ENCODE peak calls at places on chromosomes 13 and 19, in four cellular contexts. One of them, this sample, is unnamed.
A peak's percentile ranks its signal among the peaks of the same experiment; 100 is the strongest.

GRCh38 chr19:12629215-12629614 is 18.5 kb downstream of the ZNF791 start:
- DNase-seq in fibroblast of lung: no peak
- DNase-seq in BE2C: no peak
- DNase-seq in endothelial cell: no peak
- DNase-seq in this sample: no peak

GRCh38 chr19:44574201-44574950 is 39.0 kb upstream of the IGSF23 start:
- DNase-seq in fibroblast of lung: no peak
- DNase-seq in BE2C: no peak
- DNase-seq in endothelial cell: no peak
- DNase-seq in this sample: no peak

GRCh38 chr19:5001547-5002131 is 32.7 kb downstream of the KDM4B start:
- DNase-seq in fibroblast of lung: peak; percentile 63
- DNase-seq in BE2C: peak; percentile 58
- DNase-seq in endothelial cell: peak; percentile 65
- DNase-seq in this sample: peak; percentile 33

GRCh38 chr19:39238944-39239343 is 5.9 kb downstream of the IFNL3 start:
- DNase-seq in fibroblast of lung: no peak
- DNase-seq in BE2C: no peak
- DNase-seq in endothelial cell: no peak
- DNase-seq in this sample: no peak

GRCh38 chr13:107864543-107865460 is 350.5 kb downstream of the LIG4 start:
- DNase-seq in fibroblast of lung: peak; percentile 86
- DNase-seq in BE2C: no peak
- DNase-seq in endothelial cell: peak; percentile 58
- DNase-seq in this sample: peak; percentile 65

GRCh38 chr13:20796791-20797513 is 23.2 kb upstream of the EEF1AKMT1 start:
- DNase-seq in fibroblast of lung: peak; percentile 39
- DNase-seq in BE2C: no peak
- DNase-seq in endothelial cell: no peak
- DNase-seq in this sample: no peak

GRCh38 chr13:89393758-89394157 is 1722.6 kb downstream of the SLITRK5 start:
- DNase-seq in fibroblast of lung: no peak
- DNase-seq in BE2C: no peak
- DNase-seq in endothelial cell: no peak
- DNase-seq in this sample: no peak

GRCh38 chr13:99220199-99220931 is 19.7 kb downstream of the UBAC2 start:
- DNase-seq in fibroblast of lung: no peak
- DNase-seq in BE2C: no peak
- DNase-seq in endothelial cell: no peak
- DNase-seq in this sample: no peak

GRCh38 chr19:38478273-38478971 is 44.9 kb downstream of the RYR1 start:
- DNase-seq in fibroblast of lung: no peak
- DNase-seq in BE2C: peak; percentile 65
- DNase-seq in endothelial cell: peak; percentile 43
- DNase-seq in this sample: peak; percentile 39

GRCh38 chr13:30708541-30708940 is 26.8 kb upstream of the ALOX5AP start:
- DNase-seq in fibroblast of lung: peak; percentile 55
- DNase-seq in BE2C: no peak
- DNase-seq in endothelial cell: no peak
- DNase-seq in this sample: no peak

GRCh38 chr13:73542446-73542845 is 483.6 kb downstream of the KLF5 start:
- DNase-seq in fibroblast of lung: no peak
- DNase-seq in BE2C: no peak
- DNase-seq in endothelial cell: no peak
- DNase-seq in this sample: no peak

GRCh38 chr19:6779204-6779603 is 6.7 kb downstream of the VAV1 start:
- DNase-seq in fibroblast of lung: no peak
- DNase-seq in BE2C: no peak
- DNase-seq in endothelial cell: no peak
- DNase-seq in this sample: no peak

GRCh38 chr19:16628984-16629691 is 1.1 kb upstream of the MED26 start:
- DNase-seq in fibroblast of lung: peak; percentile 69
- DNase-seq in BE2C: peak; percentile 30
- DNase-seq in endothelial cell: no peak
- DNase-seq in this sample: no peak

GRCh38 chr19:21915411-21915810 is 79.4 kb upstream of the ZNF43 start:
- DNase-seq in fibroblast of lung: no peak
- DNase-seq in BE2C: no peak
- DNase-seq in endothelial cell: no peak
- DNase-seq in this sample: no peak

GRCh38 chr13:30835442-30835841 is 70.6 kb upstream of the MEDAG start:
- DNase-seq in fibroblast of lung: peak; percentile 61
- DNase-seq in BE2C: no peak
- DNase-seq in endothelial cell: no peak
- DNase-seq in this sample: no peak

GRCh38 chr19:16898306-16899015 is 9.7 kb downstream of the F2RL3 start:
- DNase-seq in fibroblast of lung: no peak
- DNase-seq in BE2C: no peak
- DNase-seq in endothelial cell: no peak
- DNase-seq in this sample: no peak

GRCh38 chr13:99496322-99497142 is 4.7 kb upstream of the TM9SF2 start:
- DNase-seq in fibroblast of lung: peak; percentile 30
- DNase-seq in BE2C: peak; percentile 54
- DNase-seq in endothelial cell: no peak
- DNase-seq in this sample: no peak

GRCh38 chr13:32878172-32878571 is 138.1 kb upstream of the KL start:
- DNase-seq in fibroblast of lung: no peak
- DNase-seq in BE2C: no peak
- DNase-seq in endothelial cell: no peak
- DNase-seq in this sample: no peak

GRCh38 chr13:38496956-38497355 is 147.3 kb downstream of the UFM1 start:
- DNase-seq in fibroblast of lung: peak; percentile 54
- DNase-seq in BE2C: no peak
- DNase-seq in endothelial cell: no peak
- DNase-seq in this sample: no peak

GRCh38 chr19:42111384-42111783 is 20.9 kb downstream of the POU2F2 start:
- DNase-seq in fibroblast of lung: no peak
- DNase-seq in BE2C: no peak
- DNase-seq in endothelial cell: no peak
- DNase-seq in this sample: no peak

GRCh38 chr19:11422163-11423068 is 3.3 kb upstream of the RGL3 start:
- DNase-seq in fibroblast of lung: peak; percentile 25
- DNase-seq in BE2C: no peak
- DNase-seq in endothelial cell: peak; percentile 39
- DNase-seq in this sample: peak; percentile 64

GRCh38 chr13:113145911-113146598 is 12.4 kb upstream of the PROZ start:
- DNase-seq in fibroblast of lung: no peak
- DNase-seq in BE2C: no peak
- DNase-seq in endothelial cell: no peak
- DNase-seq in this sample: no peak

GRCh38 chr13:41075034-41075433 is 13.7 kb downstream of the WBP4 start:
- DNase-seq in fibroblast of lung: peak; percentile 69
- DNase-seq in BE2C: peak; percentile 50
- DNase-seq in endothelial cell: peak; percentile 19
- DNase-seq in this sample: no peak

GRCh38 chr13:27851481-27851880 is 59.2 kb downstream of the GSX1 start:
- DNase-seq in fibroblast of lung: no peak
- DNase-seq in BE2C: no peak
- DNase-seq in endothelial cell: no peak
- DNase-seq in this sample: no peak

GRCh38 chr19:18208098-18208951 is 4.5 kb upstream of the RAB3A start:
- DNase-seq in fibroblast of lung: peak; percentile 89
- DNase-seq in BE2C: peak; percentile 67
- DNase-seq in endothelial cell: peak; percentile 57
- DNase-seq in this sample: no peak

GRCh38 chr13:82800391-82800790 is 1081.9 kb downstream of the SLITRK1 start:
- DNase-seq in fibroblast of lung: peak; percentile 4
- DNase-seq in BE2C: no peak
- DNase-seq in endothelial cell: no peak
- DNase-seq in this sample: no peak

GRCh38 chr19:49165111-49165750 is 7.6 kb downstream of the TRPM4 start:
- DNase-seq in fibroblast of lung: no peak
- DNase-seq in BE2C: no peak
- DNase-seq in endothelial cell: no peak
- DNase-seq in this sample: no peak

GRCh38 chr19:11382898-11383705 is 1.0 kb downstream of the EPOR start:
- DNase-seq in fibroblast of lung: no peak
- DNase-seq in BE2C: peak; percentile 66
- DNase-seq in endothelial cell: peak; percentile 73
- DNase-seq in this sample: no peak

GRCh38 chr19:37505958-37506386 is 767 bp upstream of the ZNF793 start:
- DNase-seq in fibroblast of lung: no peak
- DNase-seq in BE2C: no peak
- DNase-seq in endothelial cell: no peak
- DNase-seq in this sample: no peak

GRCh38 chr13:30071890-30072817 is 221.7 kb upstream of the UBL3 start:
- DNase-seq in fibroblast of lung: no peak
- DNase-seq in BE2C: no peak
- DNase-seq in endothelial cell: no peak
- DNase-seq in this sample: no peak